ENCODE peak calls at places on chromosomes 4 and X, in six cellular contexts. One of them, this sample, is unnamed.

GRCh38 chr4:157075811-157076577 is at the start of gene GLRB:
- ATAC-seq in K562: no peak
- ATAC-seq in GM12878: no peak
- ATAC-seq in upper lobe of left lung: peak; percentile 92
- ATAC-seq in GM23338: peak; percentile 92
- ATAC-seq in HCT116: no peak
- ATAC-seq in this sample: peak; percentile 80

GRCh38 chrX:119015407-119016242 is 41.2 kb downstream of the LONRF3 start:
- ATAC-seq in GM12878: peak; percentile 95
- ATAC-seq in HCT116: peak; percentile 81
- ATAC-seq in GM23338: no peak
- ATAC-seq in upper lobe of left lung: peak; percentile 84
- ATAC-seq in K562: no peak
- ATAC-seq in this sample: peak; percentile 63

GRCh38 chr4:185849543-185850185 is 37.7 kb upstream of the SORBS2 start:
- ATAC-seq in GM12878: no peak
- ATAC-seq in HCT116: no peak
- ATAC-seq in GM23338: no peak
- ATAC-seq in K562: no peak
- ATAC-seq in upper lobe of left lung: peak; percentile 84
- ATAC-seq in this sample: peak; percentile 77

GRCh38 chr4:64781737-64782326 is 372.6 kb upstream of the TECRL start:
- ATAC-seq in GM12878: peak; percentile 63
- ATAC-seq in HCT116: no peak
- ATAC-seq in upper lobe of left lung: peak; percentile 47
- ATAC-seq in GM23338: no peak
- ATAC-seq in K562: no peak
- ATAC-seq in this sample: no peak

GRCh38 chrX:13128104-13128503 is 83.7 kb upstream of the FAM9C start:
- ATAC-seq in HCT116: no peak
- ATAC-seq in GM12878: no peak
- ATAC-seq in GM23338: no peak
- ATAC-seq in upper lobe of left lung: peak; percentile 60
- ATAC-seq in K562: no peak
- ATAC-seq in this sample: peak; percentile 52

GRCh38 chrX:40058719-40059118 is 39.0 kb downstream of the BCOR start:
- ATAC-seq in K562: no peak
- ATAC-seq in GM23338: no peak
- ATAC-seq in GM12878: no peak
- ATAC-seq in HCT116: no peak
- ATAC-seq in upper lobe of left lung: no peak
- ATAC-seq in this sample: no peak

GRCh38 chr4:15552557-15553362 is 83.1 kb downstream of the CC2D2A start:
- ATAC-seq in GM12878: no peak
- ATAC-seq in K562: no peak
- ATAC-seq in HCT116: no peak
- ATAC-seq in upper lobe of left lung: no peak
- ATAC-seq in GM23338: no peak
- ATAC-seq in this sample: no peak

GRCh38 chr4:145828802-145829485 is 109.7 kb downstream of the ZNF827 start:
- ATAC-seq in GM12878: peak; percentile 75
- ATAC-seq in HCT116: no peak
- ATAC-seq in GM23338: no peak
- ATAC-seq in upper lobe of left lung: no peak
- ATAC-seq in K562: no peak
- ATAC-seq in this sample: no peak

GRCh38 chr4:173958445-173958844 is 325.0 kb downstream of the FBXO8 start:
- ATAC-seq in HCT116: no peak
- ATAC-seq in upper lobe of left lung: no peak
- ATAC-seq in GM12878: no peak
- ATAC-seq in GM23338: no peak
- ATAC-seq in K562: no peak
- ATAC-seq in this sample: no peak

GRCh38 chrX:2664497-2664896 is 26.6 kb upstream of the CD99 start:
- ATAC-seq in upper lobe of left lung: peak; percentile 73
- ATAC-seq in GM23338: peak; percentile 36
- ATAC-seq in HCT116: no peak
- ATAC-seq in GM12878: no peak
- ATAC-seq in K562: no peak
- ATAC-seq in this sample: no peak

GRCh38 chrX:76172325-76172887 is 456 bp upstream of the PBDC1 start:
- ATAC-seq in GM23338: peak; percentile 73
- ATAC-seq in HCT116: peak; percentile 59
- ATAC-seq in GM12878: peak; percentile 60
- ATAC-seq in upper lobe of left lung: peak; percentile 70
- ATAC-seq in K562: peak; percentile 51
- ATAC-seq in this sample: peak; percentile 58

GRCh38 chrX:101462892-101463291 is 22.4 kb upstream of the ARMCX4 start:
- ATAC-seq in K562: peak; percentile 78
- ATAC-seq in GM23338: peak; percentile 54
- ATAC-seq in HCT116: peak; percentile 86
- ATAC-seq in GM12878: peak; percentile 71
- ATAC-seq in upper lobe of left lung: no peak
- ATAC-seq in this sample: no peak

GRCh38 chr4:126702747-126703146 is 930.0 kb upstream of the INTU start:
- ATAC-seq in upper lobe of left lung: no peak
- ATAC-seq in HCT116: no peak
- ATAC-seq in GM12878: no peak
- ATAC-seq in GM23338: no peak
- ATAC-seq in K562: peak; percentile 66
- ATAC-seq in this sample: no peak

GRCh38 chr4:101050088-101050835 is 297.1 kb downstream of the PPP3CA start:
- ATAC-seq in upper lobe of left lung: no peak
- ATAC-seq in HCT116: no peak
- ATAC-seq in K562: no peak
- ATAC-seq in GM12878: no peak
- ATAC-seq in GM23338: no peak
- ATAC-seq in this sample: no peak

GRCh38 chrX:39856472-39857121 is 241.2 kb downstream of the BCOR start:
- ATAC-seq in GM12878: no peak
- ATAC-seq in HCT116: no peak
- ATAC-seq in GM23338: no peak
- ATAC-seq in upper lobe of left lung: no peak
- ATAC-seq in K562: no peak
- ATAC-seq in this sample: no peak

GRCh38 chrX:120372667-120373370 is 10.9 kb downstream of the ATP1B4 start:
- ATAC-seq in upper lobe of left lung: no peak
- ATAC-seq in HCT116: no peak
- ATAC-seq in K562: no peak
- ATAC-seq in GM23338: no peak
- ATAC-seq in GM12878: no peak
- ATAC-seq in this sample: no peak

GRCh38 chr4:119725688-119726330 is 97.2 kb upstream of the PDE5A start:
- ATAC-seq in K562: no peak
- ATAC-seq in HCT116: no peak
- ATAC-seq in GM23338: peak; percentile 98
- ATAC-seq in upper lobe of left lung: no peak
- ATAC-seq in GM12878: no peak
- ATAC-seq in this sample: no peak

GRCh38 chrX:130829526-130830515 is 73.2 kb downstream of the ENOX2 start:
- ATAC-seq in upper lobe of left lung: no peak
- ATAC-seq in GM12878: no peak
- ATAC-seq in HCT116: no peak
- ATAC-seq in K562: peak; percentile 47
- ATAC-seq in GM23338: no peak
- ATAC-seq in this sample: no peak

GRCh38 chrX:78042601-78043000 is 61.4 kb upstream of the PGK1 start:
- ATAC-seq in K562: no peak
- ATAC-seq in GM23338: no peak
- ATAC-seq in upper lobe of left lung: no peak
- ATAC-seq in GM12878: no peak
- ATAC-seq in HCT116: no peak
- ATAC-seq in this sample: no peak

GRCh38 chr4:109729155-109729562 is 711 bp downstream of the PLA2G12A start:
- ATAC-seq in GM12878: no peak
- ATAC-seq in HCT116: no peak
- ATAC-seq in upper lobe of left lung: peak; percentile 18
- ATAC-seq in K562: no peak
- ATAC-seq in GM23338: peak; percentile 24
- ATAC-seq in this sample: peak; percentile 2

GRCh38 chr4:48141048-48141447 is 7.0 kb upstream of the TXK start:
- ATAC-seq in GM12878: peak; percentile 75
- ATAC-seq in GM23338: peak; percentile 47
- ATAC-seq in HCT116: peak; percentile 65
- ATAC-seq in K562: peak; percentile 91
- ATAC-seq in upper lobe of left lung: peak; percentile 67
- ATAC-seq in this sample: no peak

GRCh38 chrX:3159995-3160715 is 118.9 kb downstream of the ARSF start:
- ATAC-seq in K562: no peak
- ATAC-seq in upper lobe of left lung: peak; percentile 38
- ATAC-seq in GM12878: no peak
- ATAC-seq in GM23338: no peak
- ATAC-seq in HCT116: no peak
- ATAC-seq in this sample: no peak

GRCh38 chr4:145012841-145013240 is 85.2 kb downstream of the ANAPC10 start:
- ATAC-seq in GM12878: peak; percentile 32
- ATAC-seq in upper lobe of left lung: peak; percentile 64
- ATAC-seq in K562: peak; percentile 90
- ATAC-seq in GM23338: no peak
- ATAC-seq in HCT116: no peak
- ATAC-seq in this sample: peak; percentile 50

GRCh38 chr4:40763228-40763716 is 13.5 kb downstream of the NSUN7 start:
- ATAC-seq in upper lobe of left lung: no peak
- ATAC-seq in GM12878: peak; percentile 100
- ATAC-seq in GM23338: no peak
- ATAC-seq in HCT116: no peak
- ATAC-seq in K562: peak; percentile 78
- ATAC-seq in this sample: no peak

GRCh38 chr4:85446462-85446861 is 28.5 kb upstream of the ARHGAP24 start:
- ATAC-seq in K562: no peak
- ATAC-seq in GM23338: no peak
- ATAC-seq in GM12878: no peak
- ATAC-seq in HCT116: no peak
- ATAC-seq in upper lobe of left lung: no peak
- ATAC-seq in this sample: peak; percentile 60

GRCh38 chrX:154023276-154024000 is 3.7 kb upstream of the IRAK1 start:
- ATAC-seq in GM12878: no peak
- ATAC-seq in K562: no peak
- ATAC-seq in HCT116: no peak
- ATAC-seq in GM23338: no peak
- ATAC-seq in upper lobe of left lung: no peak
- ATAC-seq in this sample: no peak

GRCh38 chrX:14003028-14003427 is 26.7 kb downstream of the GEMIN8 start:
- ATAC-seq in GM23338: no peak
- ATAC-seq in upper lobe of left lung: no peak
- ATAC-seq in K562: no peak
- ATAC-seq in HCT116: no peak
- ATAC-seq in GM12878: no peak
- ATAC-seq in this sample: no peak

DNA sequence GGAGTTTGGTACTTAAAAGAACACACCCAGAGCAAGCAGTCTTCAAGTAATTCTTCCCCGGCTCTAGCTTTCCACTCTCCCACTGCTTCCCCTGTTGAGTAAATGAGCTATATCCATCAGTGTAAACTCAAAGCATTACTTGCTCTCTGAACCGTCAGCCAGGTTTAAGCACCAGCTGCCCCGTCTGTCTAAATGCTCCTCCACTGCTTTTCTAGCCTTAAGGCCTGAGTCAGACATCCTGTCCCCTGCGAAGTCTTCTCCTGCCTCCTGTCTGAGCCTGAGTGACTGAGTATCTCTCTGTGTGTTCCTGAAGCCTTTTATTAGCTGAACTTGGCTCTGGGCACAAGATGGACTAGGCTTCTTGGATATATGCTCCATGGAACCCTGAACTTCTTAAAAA is 205.1 kb downstream of the STK32B start:
- ATAC-seq in HCT116: no peak
- ATAC-seq in K562: no peak
- ATAC-seq in upper lobe of left lung: no peak
- ATAC-seq in GM12878: no peak
- ATAC-seq in GM23338: no peak
- ATAC-seq in this sample: no peak
- TF ChIP-seq CTCF in HCT116: no peak
- TF ChIP-seq CTCF in K562: no peak
- TF ChIP-seq CTCF in upper lobe of left lung: no peak
- TF ChIP-seq CTCF in GM12878: no peak
- TF ChIP-seq CTCF in GM23338: no peak
- TF ChIP-seq CTCF in this sample: no peak

GRCh38 chr4:97252615-97253154 is 890.6 kb downstream of the STPG2 start:
- ATAC-seq in HCT116: no peak
- ATAC-seq in upper lobe of left lung: no peak
- ATAC-seq in GM12878: no peak
- ATAC-seq in K562: no peak
- ATAC-seq in GM23338: no peak
- ATAC-seq in this sample: no peak
- TF ChIP-seq POLR2AphosphoS5 in HCT116: no peak
- TF ChIP-seq POLR2AphosphoS5 in upper lobe of left lung: no peak
- TF ChIP-seq POLR2AphosphoS5 in GM12878: no peak
- TF ChIP-seq POLR2AphosphoS5 in K562: no peak
- TF ChIP-seq POLR2AphosphoS5 in GM23338: no peak
- TF ChIP-seq POLR2AphosphoS5 in this sample: no peak

DNA sequence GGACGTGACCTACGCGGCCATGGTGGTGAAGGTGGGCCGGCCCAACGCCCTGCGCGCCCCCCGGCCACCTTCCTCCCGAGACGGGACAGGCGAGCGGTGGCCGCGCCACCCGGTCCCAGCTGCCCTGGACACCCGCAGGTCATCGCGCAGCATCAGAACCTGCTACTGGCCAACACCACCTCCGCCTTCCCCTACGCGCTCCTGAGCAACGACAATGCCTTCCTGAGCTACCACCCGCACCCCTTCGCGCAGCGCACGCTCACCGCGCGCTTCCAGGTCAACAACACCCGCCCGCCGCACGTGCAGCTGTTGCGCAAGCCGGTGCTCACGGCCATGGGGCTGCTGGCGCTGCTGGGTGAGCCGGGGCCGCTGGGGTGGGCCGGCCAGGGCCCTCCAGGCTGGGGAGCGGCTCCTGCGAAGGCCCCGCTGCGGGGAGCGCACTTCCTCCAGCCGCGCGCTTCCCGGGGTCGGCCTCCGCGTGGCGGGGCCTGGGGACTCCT is 9.0 kb upstream of the SLC26A1 start:
- ATAC-seq in GM23338: peak; percentile 53
- ATAC-seq in K562: no peak
- ATAC-seq in GM12878: no peak
- ATAC-seq in upper lobe of left lung: peak; percentile 20
- ATAC-seq in HCT116: no peak
- ATAC-seq in this sample: peak; percentile 42
- H3K4me3 ChIP-seq in GM23338: peak overlapping the region; percentile 57
- H3K4me3 ChIP-seq in K562: no peak overlapping the region
- H3K4me3 ChIP-seq in GM12878: no peak overlapping the region
- H3K4me3 ChIP-seq in upper lobe of left lung: no peak overlapping the region
- H3K4me3 ChIP-seq in HCT116: no peak overlapping the region
- H3K4me3 ChIP-seq in this sample: peak overlapping the region; percentile 23

GRCh38 chr4:8586246-8586645 is 6.1 kb downstream of the GPR78 start:
- ATAC-seq in upper lobe of left lung: no peak
- ATAC-seq in GM23338: no peak
- ATAC-seq in K562: no peak
- ATAC-seq in HCT116: no peak
- ATAC-seq in GM12878: no peak
- ATAC-seq in this sample: no peak

GRCh38 chr4:8586671-8587468 is 5.7 kb upstream of the CPZ start:
- ATAC-seq in GM12878: peak; percentile 79
- ATAC-seq in GM23338: peak; percentile 15
- ATAC-seq in K562: peak; percentile 68
- ATAC-seq in upper lobe of left lung: no peak
- ATAC-seq in HCT116: peak; percentile 87
- ATAC-seq in this sample: no peak

GRCh38 chr4:8583655-8584025 is 3.4 kb downstream of the GPR78 start:
- ATAC-seq in GM23338: no peak
- ATAC-seq in HCT116: no peak
- ATAC-seq in GM12878: no peak
- ATAC-seq in K562: no peak
- ATAC-seq in upper lobe of left lung: no peak
- ATAC-seq in this sample: no peak

GRCh38 chr4:8585721-8586161 is 5.5 kb downstream of the GPR78 start:
- ATAC-seq in upper lobe of left lung: no peak
- ATAC-seq in K562: no peak
- ATAC-seq in GM23338: no peak
- ATAC-seq in GM12878: no peak
- ATAC-seq in HCT116: no peak
- ATAC-seq in this sample: no peak

GRCh38 chr4:8585186-8585585 is 5.0 kb downstream of the GPR78 start:
- ATAC-seq in K562: peak; percentile 12
- ATAC-seq in GM12878: peak; percentile 57
- ATAC-seq in upper lobe of left lung: no peak
- ATAC-seq in GM23338: peak; percentile 25
- ATAC-seq in HCT116: peak; percentile 71
- ATAC-seq in this sample: no peak
- TF ChIP-seq CTCF in K562: peak; percentile 23
- TF ChIP-seq CTCF in GM12878: peak; percentile 16
- TF ChIP-seq CTCF in upper lobe of left lung: no peak
- TF ChIP-seq CTCF in GM23338: peak; percentile 52
- TF ChIP-seq CTCF in HCT116: no peak
- TF ChIP-seq CTCF in this sample: no peak